ENCODE peak calls at places on chromosomes 16 and 17, in four cellular contexts. One of them, this sample, is unnamed.

GRCh38 chr16:14354561-14355351 is 275.3 kb downstream of the PARN start:
- DNase-seq in Kasumi-1: no peak
- DNase-seq in HTR-8/SVneo: no peak
- DNase-seq in iPS-NIHi11: no peak
- DNase-seq in this sample: no peak

GRCh38 chr17:2949469-2950044 is 113.8 kb downstream of the OR1D5 start:
- DNase-seq in iPS-NIHi11: no peak
- DNase-seq in HTR-8/SVneo: no peak
- DNase-seq in Kasumi-1: no peak
- DNase-seq in this sample: no peak

GRCh38 chr17:39709319-39709997 is 9.6 kb downstream of the ERBB2 start:
- DNase-seq in HTR-8/SVneo: no peak
- DNase-seq in iPS-NIHi11: no peak
- DNase-seq in Kasumi-1: no peak
- DNase-seq in this sample: no peak

GRCh38 chr16:4624827-4625616 is 396 bp downstream of the MGRN1 start:
- DNase-seq in Kasumi-1: no peak
- DNase-seq in HTR-8/SVneo: peak
- DNase-seq in iPS-NIHi11: peak
- DNase-seq in this sample: no peak

GRCh38 chr17:76309461-76309860 is 1.4 kb upstream of the QRICH2 start:
- DNase-seq in Kasumi-1: no peak
- DNase-seq in HTR-8/SVneo: no peak
- DNase-seq in iPS-NIHi11: no peak
- DNase-seq in this sample: no peak

GRCh38 chr17:58329035-58329807 is 626 bp upstream of the TSPOAP1 start:
- DNase-seq in HTR-8/SVneo: no peak
- DNase-seq in Kasumi-1: peak
- DNase-seq in iPS-NIHi11: no peak
- DNase-seq in this sample: peak

GRCh38 chr17:46154151-46154816 is 38.9 kb downstream of the KANSL1 start:
- DNase-seq in iPS-NIHi11: no peak
- DNase-seq in Kasumi-1: peak
- DNase-seq in HTR-8/SVneo: no peak
- DNase-seq in this sample: no peak

GRCh38 chr17:29927546-29927945 is 2.5 kb downstream of the SSH2 start:
- DNase-seq in iPS-NIHi11: no peak
- DNase-seq in Kasumi-1: no peak
- DNase-seq in HTR-8/SVneo: no peak
- DNase-seq in this sample: no peak

GRCh38 chr17:1473841-1474240 is 17.8 kb upstream of the CRK start:
- DNase-seq in HTR-8/SVneo: no peak
- DNase-seq in Kasumi-1: no peak
- DNase-seq in iPS-NIHi11: no peak
- DNase-seq in this sample: no peak

GRCh38 chr17:19003966-19004600 is 481 bp downstream of the FAM83G start:
- DNase-seq in Kasumi-1: no peak
- DNase-seq in iPS-NIHi11: peak
- DNase-seq in HTR-8/SVneo: peak
- DNase-seq in this sample: no peak

GRCh38 chr17:57624390-57624789 is 120.7 kb downstream of the CCDC182 start:
- DNase-seq in HTR-8/SVneo: no peak
- DNase-seq in iPS-NIHi11: no peak
- DNase-seq in Kasumi-1: peak
- DNase-seq in this sample: no peak

GRCh38 chr16:57166951-57167350 is 18.9 kb downstream of the PSME3IP1 start:
- DNase-seq in HTR-8/SVneo: no peak
- DNase-seq in iPS-NIHi11: no peak
- DNase-seq in Kasumi-1: no peak
- DNase-seq in this sample: no peak

GRCh38 chr17:49748791-49749190 is 15.1 kb downstream of the FAM117A start:
- DNase-seq in HTR-8/SVneo: no peak
- DNase-seq in iPS-NIHi11: no peak
- DNase-seq in Kasumi-1: no peak
- DNase-seq in this sample: no peak

GRCh38 chr16:86030116-86030515 is 131.2 kb downstream of the IRF8 start:
- DNase-seq in HTR-8/SVneo: no peak
- DNase-seq in iPS-NIHi11: no peak
- DNase-seq in Kasumi-1: no peak
- DNase-seq in this sample: no peak

GRCh38 chr16:78040396-78040795 is 18.0 kb downstream of the CLEC3A start:
- DNase-seq in Kasumi-1: no peak
- DNase-seq in HTR-8/SVneo: no peak
- DNase-seq in iPS-NIHi11: no peak
- DNase-seq in this sample: no peak

GRCh38 chr17:81980752-81981239 is 3.4 kb downstream of the ASPSCR1 start:
- DNase-seq in HTR-8/SVneo: no peak
- DNase-seq in Kasumi-1: no peak
- DNase-seq in iPS-NIHi11: no peak
- DNase-seq in this sample: no peak

This sample was measured in GDM1.